ENCODE peak calls at places on chromosome 10, in four cellular contexts. A is keratinocyte, C is endodermal cell, O is adrenal gland. Q is an unnamed sample.

GRCh38 chr10:133442967-133443924 is 10.5 kb upstream of the SCART1 start:
- DNase-seq in O (peak; percentile 36), C (no peak), A (no peak), Q (peak; percentile 3)

GRCh38 chr10:67670401-67670800 is 25.6 kb downstream of the CTNNA3 start:
- DNase-seq in O (no peak), A (no peak), C (no peak), Q (no peak)

GRCh38 chr10:117178190-117178589 is 19.1 kb upstream of the KCNK18 start:
- DNase-seq in A (no peak), O (no peak), C (no peak), Q (no peak)

GRCh38 chr10:101030492-101031127 is 319 bp downstream of the PDZD7 start:
- DNase-seq in A (no peak), O (no peak), C (peak; percentile 88), Q (peak; percentile 41)

GRCh38 chr10:30765611-30766010 is 136.1 kb upstream of the LYZL2 start:
- DNase-seq in A (no peak), C (no peak), O (no peak), Q (no peak)

GRCh38 chr10:51707392-51707791 is 8.0 kb upstream of the CSTF2T start:
- DNase-seq in C (no peak), O (no peak), A (no peak), Q (no peak)

GRCh38 chr10:6406220-6407033 is 173.6 kb downstream of the PRKCQ start:
- DNase-seq in C (no peak), A (no peak), O (no peak), Q (no peak)

GRCh38 chr10:126872768-126873167 is 32.5 kb upstream of the DOCK1 start:
- DNase-seq in O (no peak), C (peak; percentile 65), A (no peak), Q (no peak)

GRCh38 chr10:27696466-27696865 is 49.2 kb downstream of the MKX start:
- DNase-seq in A (no peak), O (no peak), C (no peak), Q (no peak)

GRCh38 chr10:65670087-65670486 is 1255.7 kb upstream of the LRRTM3 start:
- DNase-seq in O (no peak), A (no peak), C (no peak), Q (no peak)

GRCh38 chr10:12869427-12869826 is 132.1 kb downstream of the CCDC3 start:
- DNase-seq in C (no peak), O (no peak), A (no peak), Q (no peak)
- H3K4me3 ChIP-seq in C (no peak overlapping the region), O (no peak overlapping the region), A (no peak overlapping the region), Q (no peak overlapping the region)

GRCh38 chr10:69452676-69453415 is 1.6 kb downstream of the TSPAN15 start:
- DNase-seq in C (no peak), A (no peak), O (no peak), Q (no peak)
- H3K27ac ChIP-seq in C (no peak overlapping the region), A (no peak overlapping the region), O (no peak overlapping the region), Q (no peak overlapping the region)

GRCh38 chr10:103660364-103661197 is 167.1 kb downstream of the NEURL1 start:
- DNase-seq in O (peak; percentile 68), C (no peak), A (no peak), Q (no peak)
- H3K4me3 ChIP-seq in O (peak overlapping the region; percentile 53), C (no peak overlapping the region), A (peak overlapping the region; percentile 9), Q (no peak overlapping the region)

GRCh38 chr10:79222186-79222585 is 125.1 kb upstream of the PPIF start:
- DNase-seq in O (peak; percentile 77), C (no peak), A (no peak), Q (no peak)
- H3K27ac ChIP-seq in O (no peak overlapping the region), C (no peak overlapping the region), A (no peak overlapping the region), Q (no peak overlapping the region)

DNA sequence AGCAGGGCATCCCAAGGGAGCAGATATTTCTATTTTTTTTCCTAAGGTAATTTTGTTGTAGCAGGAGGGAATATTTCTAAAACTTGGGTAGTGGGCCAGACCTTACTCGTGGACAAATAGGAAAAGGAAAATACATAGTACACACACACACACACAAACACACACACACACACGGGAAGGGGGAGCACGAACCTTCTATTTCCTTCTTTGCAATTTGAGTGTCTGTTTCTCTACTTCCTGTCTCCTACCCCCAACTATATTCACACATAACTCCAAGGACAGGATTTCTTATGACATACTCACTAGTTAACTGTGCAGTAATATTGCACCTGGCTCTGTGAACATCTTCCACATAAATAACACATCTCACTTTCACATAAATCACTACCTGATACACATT is 4.4 kb downstream of the LDB1 start:
- DNase-seq in C (no peak), O (no peak), A (no peak), Q (no peak)
- H3K4me3 ChIP-seq in C (peak overlapping the region; percentile 73), O (no peak overlapping the region), A (no peak overlapping the region), Q (no peak overlapping the region)

DNA sequence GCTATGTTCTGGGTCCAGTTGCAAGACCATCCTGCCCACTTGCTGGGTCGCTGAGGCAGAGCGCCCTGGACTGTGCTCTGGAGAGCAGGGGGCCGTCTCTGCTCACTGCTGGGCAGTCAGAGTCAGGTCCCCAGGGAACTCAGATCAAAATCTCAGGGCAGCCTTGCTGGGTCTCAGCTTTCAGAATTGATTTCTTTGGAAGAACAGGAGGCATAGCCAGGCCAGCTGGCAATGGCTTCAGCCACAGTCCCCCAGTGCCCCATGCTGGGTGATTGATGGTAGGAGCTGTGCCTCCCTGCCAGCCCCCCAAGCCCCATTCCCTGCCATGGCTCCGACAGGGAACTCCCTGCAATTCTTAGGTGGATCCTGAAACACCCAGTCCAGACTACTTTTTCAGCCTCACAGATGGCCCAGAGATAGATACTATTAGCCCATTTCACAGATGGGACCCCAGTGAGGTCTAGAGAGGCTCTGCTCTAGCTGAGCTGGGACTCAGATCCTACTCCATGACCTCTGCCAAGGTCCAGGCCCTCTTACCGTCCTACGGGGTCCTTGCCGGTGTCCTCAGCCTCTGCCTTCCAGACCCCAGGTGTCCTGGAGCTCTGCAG is 470 bp downstream of the MMRN2 start:
- DNase-seq in A (no peak), O (no peak), C (peak; percentile 49), Q (no peak)
- H3K27ac ChIP-seq in A (no peak overlapping the region), O (no peak overlapping the region), C (no peak overlapping the region), Q (no peak overlapping the region)

Q was measured in WERI-Rb-1.